ENCODE peak calls at places on chromosome 5, in six cellular contexts. P is substantia nigra; R is mucosa of gallbladder; N is activated CD4-positive, alpha-beta T cell treated with anti-CD3 and anti-CD28 coated beads, Interleukin-2, amount 10 ng/mL, durations not matched to agents 7 days and 5 days; Z is stimulated activated CD4-positive, alpha-beta T cell treated with anti-CD3 and anti-CD28 coated beads, Interleukin-2, amount 100 ng/mL, for 48 hours; O is astrocyte of the spinal cord. H is an unnamed sample.

GRCh38 chr5:120152472-120152871 is 311.6 kb upstream of the PRR16 start:
- DNase-seq in P (no peak), R (no peak), N (no peak), Z (no peak), O (peak; percentile 86), H (no peak)

GRCh38 chr5:42876375-42876844 is 64.7 kb upstream of the SELENOP start:
- DNase-seq in P (peak; percentile 19), R (no peak), N (no peak), Z (no peak), O (no peak), H (no peak)

GRCh38 chr5:151041577-151042268 is 21.3 kb downstream of the GPX3 start:
- DNase-seq in P (peak; percentile 18), R (no peak), N (no peak), Z (no peak), O (no peak), H (no peak)

GRCh38 chr5:43839218-43839617 is 236.2 kb downstream of the NNT start:
- DNase-seq in P (no peak), R (no peak), N (no peak), Z (no peak), O (peak; percentile 88), H (no peak)

GRCh38 chr5:145811834-145812625 is 23.1 kb downstream of the PRELID2 start:
- DNase-seq in P (peak; percentile 62), R (no peak), N (no peak), Z (no peak), O (peak; percentile 54), H (no peak)

GRCh38 chr5:9714187-9714586 is 84.0 kb upstream of the TAS2R1 start:
- DNase-seq in P (no peak), R (no peak), N (no peak), Z (no peak), O (no peak), H (no peak)

GRCh38 chr5:122182491-122182921 is 53.2 kb downstream of the ZNF474 start:
- DNase-seq in P (no peak), R (no peak), N (no peak), Z (no peak), O (peak; percentile 92), H (no peak)

GRCh38 chr5:73625314-73625904 is 587 bp upstream of the ARHGEF28 start:
- DNase-seq in P (no peak), R (no peak), N (no peak), Z (no peak), O (peak; percentile 47), H (peak; percentile 7)

GRCh38 chr5:14220642-14221041 is 77.5 kb downstream of the TRIO start:
- DNase-seq in P (no peak), R (no peak), N (no peak), Z (no peak), O (no peak), H (no peak)

GRCh38 chr5:53419247-53419646 is 61.2 kb upstream of the FST start:
- DNase-seq in P (no peak), R (no peak), N (no peak), Z (no peak), O (peak; percentile 71), H (no peak)

GRCh38 chr5:149485655-149486615 is 65.3 kb downstream of the CSNK1A1 start:
- DNase-seq in P (no peak), R (peak; percentile 90), N (no peak), Z (no peak), O (peak; percentile 99), H (peak; percentile 59)

GRCh38 chr5:126525630-126526245 is 69.3 kb downstream of the ALDH7A1 start:
- DNase-seq in P (peak; percentile 15), R (peak; percentile 46), N (no peak), Z (no peak), O (peak; percentile 45), H (no peak)

GRCh38 chr5:78345485-78345884 is 14.9 kb upstream of the SCAMP1 start:
- DNase-seq in P (no peak), R (no peak), N (no peak), Z (no peak), O (peak; percentile 46), H (no peak)

GRCh38 chr5:142063878-142064331 is 44.7 kb upstream of the NDFIP1 start:
- DNase-seq in P (peak; percentile 99), R (peak; percentile 38), N (peak; percentile 42), Z (no peak), O (peak; percentile 69), H (peak; percentile 95)

GRCh38 chr5:76941000-76941399 is 11.8 kb upstream of the CRHBP start:
- DNase-seq in P (no peak), R (no peak), N (no peak), Z (no peak), O (no peak), H (no peak)

GRCh38 chr5:57575839-57576238 is 93.2 kb upstream of the ACTBL2 start:
- DNase-seq in P (no peak), R (no peak), N (no peak), Z (no peak), O (no peak), H (no peak)

GRCh38 chr5:78956901-78957300 is 28.2 kb downstream of the ARSB start:
- DNase-seq in P (no peak), R (no peak), N (no peak), Z (no peak), O (no peak), H (no peak)

GRCh38 chr5:61965074-61965473 is 340.9 kb upstream of the KIF2A start:
- DNase-seq in P (no peak), R (peak; percentile 64), N (no peak), Z (no peak), O (no peak), H (no peak)

GRCh38 chr5:167916261-167916660 is 375.2 kb upstream of the WWC1 start:
- DNase-seq in P (no peak), R (no peak), N (no peak), Z (no peak), O (peak; percentile 93), H (no peak)

GRCh38 chr5:114467729-114468128 is 105.9 kb downstream of the KCNN2 start:
- DNase-seq in P (no peak), R (no peak), N (no peak), Z (no peak), O (no peak), H (no peak)

GRCh38 chr5:38816083-38817030 is 29.5 kb upstream of the OSMR start:
- DNase-seq in P (no peak), R (no peak), N (no peak), Z (no peak), O (no peak), H (no peak)

GRCh38 chr5:11477786-11478185 is 426.5 kb downstream of the CTNND2 start:
- DNase-seq in P (no peak), R (no peak), N (no peak), Z (no peak), O (peak; percentile 50), H (no peak)

GRCh38 chr5:139908749-139909148 is 113.1 kb downstream of the PSD2 start:
- DNase-seq in P (no peak), R (no peak), N (no peak), Z (no peak), O (no peak), H (no peak)

GRCh38 chr5:149210229-149210628 is 61.4 kb upstream of the AFAP1L1 start:
- DNase-seq in P (no peak), R (no peak), N (no peak), Z (no peak), O (peak; percentile 76), H (no peak)

GRCh38 chr5:9716838-9717281 is 86.7 kb upstream of the TAS2R1 start:
- DNase-seq in P (no peak), R (no peak), N (no peak), Z (no peak), O (peak; percentile 72), H (no peak)

GRCh38 chr5:124315746-124316415 is 430.6 kb downstream of the ZNF608 start:
- DNase-seq in P (no peak), R (no peak), N (no peak), Z (no peak), O (no peak), H (no peak)

GRCh38 chr5:93915142-93915553 is 173.7 kb upstream of the POU5F2 start:
- DNase-seq in P (no peak), R (no peak), N (no peak), Z (no peak), O (peak; percentile 73), H (no peak)

GRCh38 chr5:131379723-131380122 is 115.9 kb downstream of the CDC42SE2 start:
- DNase-seq in P (no peak), R (peak; percentile 27), N (peak; percentile 67), Z (peak; percentile 23), O (peak; percentile 75), H (no peak)

GRCh38 chr5:16065810-16066209 is 113.8 kb downstream of the MARCHF11 start:
- DNase-seq in P (no peak), R (no peak), N (no peak), Z (no peak), O (no peak), H (no peak)

GRCh38 chr5:172758077-172758835 is 12.7 kb downstream of the DUSP1 start:
- DNase-seq in P (no peak), R (no peak), N (no peak), Z (no peak), O (peak; percentile 95), H (no peak)

GRCh38 chr5:64210866-64211265 is 45.2 kb downstream of the RNF180 start:
- DNase-seq in P (no peak), R (no peak), N (no peak), Z (no peak), O (peak; percentile 84), H (no peak)

GRCh38 chr5:2742921-2743679 is 8.4 kb downstream of the IRX2 start:
- DNase-seq in P (no peak), R (no peak), N (no peak), Z (no peak), O (peak; percentile 18), H (no peak)

GRCh38 chr5:151033217-151033934 is 13.0 kb downstream of the GPX3 start:
- DNase-seq in P (no peak), R (no peak), N (no peak), Z (no peak), O (no peak), H (no peak)

H was measured in cerebellum.